ENCODE peak calls at places on chromosomes 2 and 18, in ten cellular contexts. L is ELR; J is astrocyte of the spinal cord; Z is iPS-NIHi11; P is stimulated activated CD4-positive, alpha-beta T cell treated with anti-CD3 and anti-CD28 coated beads, Interleukin-1b, Interleukin-23, amount 100 ng/mL, for 24 hours; W is uterus; U is HuH-7.5; Y is lung microvascular endothelial cell; T is B cell; Q is left kidney. A is an unnamed sample.

GRCh38 chr2:39737661-39738060 is 41.4 kb downstream of the THUMPD2 start:
- DNase-seq in L (peak; percentile 94), J (peak; percentile 88), Z (peak; percentile 39), P (no peak), W (peak; percentile 31), U (no peak), Y (no peak), T (no peak), Q (no peak), A (no peak)

GRCh38 chr2:163247151-163247872 is 408.7 kb upstream of the KCNH7 start:
- DNase-seq in L (no peak), J (no peak), Z (peak; percentile 14), P (no peak), W (no peak), U (no peak), Y (no peak), T (no peak), Q (peak; percentile 9), A (no peak)

GRCh38 chr18:816869-817268 is 4.8 kb upstream of the YES1 start:
- DNase-seq in L (no peak), J (no peak), Z (no peak), P (no peak), W (no peak), U (no peak), Y (no peak), T (no peak), Q (no peak), A (no peak)

GRCh38 chr2:30665761-30666306 is 141.4 kb downstream of the CAPN13 start:
- DNase-seq in L (no peak), J (no peak), Z (no peak), P (no peak), W (no peak), U (no peak), Y (no peak), T (no peak), Q (no peak), A (no peak)

GRCh38 chr18:44758821-44759624 is 78.3 kb downstream of the SETBP1 start:
- DNase-seq in L (no peak), J (no peak), Z (no peak), P (peak; percentile 46), W (no peak), U (no peak), Y (no peak), T (peak; percentile 76), Q (peak; percentile 65), A (no peak)

GRCh38 chr2:198630384-198630783 is 826.0 kb downstream of the PLCL1 start:
- DNase-seq in L (no peak), J (no peak), Z (no peak), P (no peak), W (no peak), U (no peak), Y (no peak), T (no peak), Q (no peak), A (no peak)

GRCh38 chr18:70390366-70391090 is 101.7 kb downstream of the SOCS6 start:
- DNase-seq in L (peak; percentile 74), J (no peak), Z (no peak), P (no peak), W (no peak), U (no peak), Y (no peak), T (no peak), Q (no peak), A (no peak)

GRCh38 chr2:9256570-9257043 is 50.0 kb downstream of the ASAP2 start:
- DNase-seq in L (no peak), J (no peak), Z (no peak), P (no peak), W (no peak), U (no peak), Y (no peak), T (peak; percentile 36), Q (no peak), A (no peak)

GRCh38 chr2:139018252-139018651 is 238.1 kb upstream of the NXPH2 start:
- DNase-seq in L (no peak), J (no peak), Z (no peak), P (no peak), W (no peak), U (no peak), Y (no peak), T (no peak), Q (no peak), A (no peak)

GRCh38 chr2:9897331-9897737 is 54.1 kb downstream of the TAF1B start:
- DNase-seq in L (peak; percentile 93), J (peak; percentile 95), Z (no peak), P (peak; percentile 27), W (peak; percentile 77), U (no peak), Y (peak; percentile 5), T (no peak), Q (no peak), A (no peak)

GRCh38 chr18:777021-777420 is 35.0 kb downstream of the YES1 start:
- DNase-seq in L (no peak), J (peak; percentile 24), Z (no peak), P (no peak), W (no peak), U (no peak), Y (no peak), T (no peak), Q (no peak), A (no peak)

GRCh38 chr18:59517446-59518171 is 158.5 kb upstream of the LMAN1 start:
- DNase-seq in L (peak; percentile 44), J (peak; percentile 22), Z (peak; percentile 65), P (no peak), W (no peak), U (no peak), Y (peak; percentile 55), T (no peak), Q (peak; percentile 80), A (peak; percentile 30)

GRCh38 chr2:72035518-72036172 is 112.0 kb downstream of the CYP26B1 start:
- DNase-seq in L (peak; percentile 44), J (no peak), Z (no peak), P (no peak), W (no peak), U (no peak), Y (no peak), T (no peak), Q (no peak), A (no peak)

GRCh38 chr2:165791811-165792454 is 2.1 kb downstream of the GALNT3 start:
- DNase-seq in L (peak; percentile 74), J (peak; percentile 59), Z (no peak), P (no peak), W (no peak), U (no peak), Y (no peak), T (no peak), Q (peak; percentile 7), A (no peak)

GRCh38 chr2:224781400-224781799 is 65.2 kb upstream of the CCDC195 start:
- DNase-seq in L (no peak), J (no peak), Z (no peak), P (no peak), W (no peak), U (no peak), Y (no peak), T (no peak), Q (peak; percentile 5), A (no peak)

GRCh38 chr2:102190425-102191107 is 3.7 kb downstream of the IL1RL2 start:
- DNase-seq in L (no peak), J (no peak), Z (no peak), P (no peak), W (no peak), U (peak; percentile 47), Y (no peak), T (no peak), Q (peak; percentile 79), A (no peak)

GRCh38 chr18:54558609-54559585 is 32.1 kb upstream of the DYNAP start:
- DNase-seq in L (peak; percentile 29), J (peak; percentile 13), Z (peak; percentile 52), P (no peak), W (no peak), U (no peak), Y (peak; percentile 44), T (no peak), Q (peak; percentile 36), A (no peak)

GRCh38 chr2:229104863-229105468 is 166.1 kb downstream of the PID1 start:
- DNase-seq in L (no peak), J (no peak), Z (no peak), P (no peak), W (no peak), U (no peak), Y (no peak), T (no peak), Q (no peak), A (no peak)

GRCh38 chr2:73295751-73296400 is 2.5 kb upstream of the EGR4 start:
- DNase-seq in L (peak; percentile 35), J (no peak), Z (peak; percentile 39), P (no peak), W (no peak), U (no peak), Y (no peak), T (no peak), Q (no peak), A (no peak)

GRCh38 chr2:26533661-26534060 is 55.7 kb upstream of the OTOF start:
- DNase-seq in L (no peak), J (no peak), Z (no peak), P (no peak), W (no peak), U (no peak), Y (no peak), T (peak; percentile 32), Q (no peak), A (no peak)

GRCh38 chr2:73172963-73173362 is 29.4 kb upstream of the NOTO start:
- DNase-seq in L (peak; percentile 43), J (no peak), Z (no peak), P (peak; percentile 39), W (no peak), U (no peak), Y (no peak), T (no peak), Q (no peak), A (no peak)

GRCh38 chr2:105647731-105648130 is 97.0 kb upstream of the NCK2 start:
- DNase-seq in L (no peak), J (no peak), Z (no peak), P (no peak), W (no peak), U (no peak), Y (no peak), T (no peak), Q (no peak), A (no peak)

GRCh38 chr18:13276530-13277520 is 58.3 kb downstream of the LDLRAD4 start:
- DNase-seq in L (no peak), J (no peak), Z (no peak), P (no peak), W (no peak), U (no peak), Y (no peak), T (peak; percentile 34), Q (no peak), A (no peak)

GRCh38 chr2:240439698-240440151 is 4.3 kb downstream of the GPC1 start:
- DNase-seq in L (no peak), J (no peak), Z (no peak), P (no peak), W (no peak), U (no peak), Y (no peak), T (no peak), Q (no peak), A (no peak)

GRCh38 chr2:220001693-220002260 is 374.3 kb downstream of the SLC4A3 start:
- DNase-seq in L (peak; percentile 39), J (peak; percentile 44), Z (no peak), P (no peak), W (no peak), U (no peak), Y (no peak), T (no peak), Q (no peak), A (no peak)

GRCh38 chr2:238873841-238874240 is 26.0 kb downstream of the TWIST2 start:
- DNase-seq in L (no peak), J (no peak), Z (no peak), P (no peak), W (no peak), U (no peak), Y (no peak), T (no peak), Q (no peak), A (no peak)

GRCh38 chr2:212953170-212953920 is 198.1 kb downstream of the IKZF2 start:
- DNase-seq in L (no peak), J (no peak), Z (peak; percentile 7), P (no peak), W (no peak), U (no peak), Y (no peak), T (no peak), Q (no peak), A (no peak)

GRCh38 chr2:142874293-142874814 is 3.1 kb upstream of the KYNU start:
- DNase-seq in L (peak; percentile 96), J (peak; percentile 85), Z (no peak), P (no peak), W (no peak), U (no peak), Y (no peak), T (no peak), Q (no peak), A (no peak)

A was measured in neural crest cell.